ENCODE peak calls at places on chromosomes 4 and X, in six cellular contexts. U is GM23338, M is natural killer cell, V is mesothelial cell of epicardium, A is HL-60, I is endothelial cell. Q is an unnamed sample.
A peak's percentile ranks its signal among the peaks of the same experiment; 100 is the strongest.

GRCh38 chrX:119690921-119691716 is 1.8 kb downstream of the SEPTIN6 start:
- DNase-seq in U (peak; percentile 29), V (no peak), I (no peak), M (no peak), A (peak; percentile 24), Q (peak; percentile 67)

GRCh38 chr4:100694467-100694866 is 176.6 kb upstream of the EMCN start:
- DNase-seq in I (no peak), M (no peak), U (no peak), V (no peak), A (no peak), Q (no peak)

GRCh38 chrX:115595049-115595448 is 34.1 kb downstream of the PLS3 start:
- DNase-seq in U (no peak), I (no peak), V (no peak), A (no peak), M (no peak), Q (peak; percentile 48)

GRCh38 chr4:180099962-180100361 is 2143.2 kb upstream of the TENM3 start:
- DNase-seq in U (no peak), I (no peak), A (peak; percentile 72), V (no peak), M (no peak), Q (no peak)

GRCh38 chrX:31154941-31155340 is 83.1 kb upstream of the FTHL17 start:
- DNase-seq in V (no peak), I (no peak), A (no peak), U (no peak), M (no peak), Q (no peak)

GRCh38 chrX:111365770-111366325 is 46.1 kb downstream of the DCX start:
- DNase-seq in V (no peak), M (no peak), I (no peak), U (no peak), A (no peak), Q (no peak)

GRCh38 chrX:53421772-53422090 is 723 bp downstream of the SMC1A start:
- DNase-seq in U (no peak), V (no peak), M (no peak), A (no peak), I (no peak), Q (no peak)

GRCh38 chrX:54180403-54180802 is 2.7 kb downstream of the FAM120C start:
- DNase-seq in M (no peak), V (no peak), I (no peak), A (no peak), U (no peak), Q (peak; percentile 35)

GRCh38 chr4:82017680-82018079 is 356.1 kb downstream of the HNRNPD start:
- DNase-seq in U (peak; percentile 72), A (no peak), M (no peak), V (no peak), I (peak; percentile 21), Q (peak; percentile 49)

GRCh38 chr4:24849662-24850280 is 54.4 kb downstream of the SOD3 start:
- DNase-seq in A (no peak), I (no peak), M (no peak), U (no peak), V (no peak), Q (no peak)

GRCh38 chrX:11470231-11470630 is 177.0 kb downstream of the AMELX start:
- DNase-seq in M (no peak), I (no peak), A (no peak), V (no peak), U (no peak), Q (peak; percentile 80)

GRCh38 chr4:124177647-124178425 is 534.7 kb downstream of the ANKRD50 start:
- DNase-seq in I (no peak), M (no peak), A (no peak), U (no peak), V (no peak), Q (peak; percentile 89)

GRCh38 chr4:4762909-4763814 is 96.3 kb upstream of the MSX1 start:
- DNase-seq in I (peak; percentile 11), M (no peak), A (no peak), V (peak; percentile 60), U (peak; percentile 59), Q (peak; percentile 59)

GRCh38 chrX:41616935-41617334 is 71.8 kb upstream of the GPR34 start:
- DNase-seq in V (no peak), U (peak; percentile 25), A (no peak), M (no peak), I (no peak), Q (no peak)

GRCh38 chr4:140094701-140095420 is 59.1 kb downstream of the MAML3 start:
- DNase-seq in M (peak; percentile 27), U (peak; percentile 57), V (no peak), A (peak; percentile 82), I (peak; percentile 50), Q (no peak)

GRCh38 chr4:4426511-4427477 is 39.9 kb downstream of the NSG1 start:
- DNase-seq in U (peak; percentile 85), V (no peak), I (peak; percentile 35), A (no peak), M (no peak), Q (no peak)

GRCh38 chr4:10808591-10808990 is 124.0 kb upstream of the CLNK start:
- DNase-seq in V (no peak), A (no peak), M (no peak), U (no peak), I (no peak), Q (peak; percentile 73)

GRCh38 chrX:19888419-19888879 is 1.0 kb upstream of the SH3KBP1 start:
- DNase-seq in U (peak; percentile 75), M (no peak), A (no peak), I (peak; percentile 29), V (no peak), Q (peak; percentile 82)

GRCh38 chrX:5681159-5681558 is 547.5 kb downstream of the NLGN4X start:
- DNase-seq in V (no peak), I (no peak), U (peak; percentile 53), M (no peak), A (no peak), Q (no peak)

GRCh38 chr4:151142758-151143157 is 43.3 kb downstream of the RPS3A start:
- DNase-seq in U (no peak), V (no peak), I (no peak), M (no peak), A (no peak), Q (no peak)

GRCh38 chr4:77613267-77613666 is 7.6 kb downstream of the CXCL13 start:
- DNase-seq in I (no peak), M (no peak), V (no peak), U (no peak), A (no peak), Q (peak; percentile 17)

GRCh38 chr4:4860803-4861591 is 1.5 kb downstream of the MSX1 start:
- DNase-seq in U (peak; percentile 68), M (no peak), V (no peak), I (peak; percentile 76), A (no peak), Q (peak; percentile 31)

GRCh38 chrX:136555694-136556093 is 23.7 kb downstream of the VGLL1 start:
- DNase-seq in M (no peak), U (no peak), V (no peak), A (no peak), I (no peak), Q (no peak)
- TF ChIP-seq CTCF in M (no peak), U (no peak), V (no peak), A (no peak), I (no peak), Q (no peak)

GRCh38 chrX:21933077-21933476 is 7.4 kb upstream of the SMS start:
- DNase-seq in V (no peak), U (peak; percentile 33), I (no peak), M (no peak), A (no peak), Q (no peak)
- TF ChIP-seq CTCF in V (no peak), U (peak; percentile 45), I (no peak), M (no peak), A (no peak), Q (no peak)

GRCh38 chr4:187602339-187603092 is 393.1 kb upstream of the ZFP42 start:
- DNase-seq in A (no peak), I (no peak), V (no peak), M (no peak), U (no peak), Q (peak; percentile 60)

GRCh38 chr4:187604984-187605383 is 390.6 kb upstream of the ZFP42 start:
- DNase-seq in A (no peak), V (no peak), U (peak; percentile 9), I (no peak), M (no peak), Q (no peak)

GRCh38 chr4:187608001-187608421 is 387.6 kb upstream of the ZFP42 start:
- DNase-seq in I (no peak), A (no peak), V (no peak), U (no peak), M (no peak), Q (peak; percentile 25)

GRCh38 chr4:187603093-187603395 is 392.5 kb upstream of the ZFP42 start:
- DNase-seq in M (no peak), V (no peak), A (no peak), U (no peak), I (no peak), Q (peak; percentile 55)

DNA sequence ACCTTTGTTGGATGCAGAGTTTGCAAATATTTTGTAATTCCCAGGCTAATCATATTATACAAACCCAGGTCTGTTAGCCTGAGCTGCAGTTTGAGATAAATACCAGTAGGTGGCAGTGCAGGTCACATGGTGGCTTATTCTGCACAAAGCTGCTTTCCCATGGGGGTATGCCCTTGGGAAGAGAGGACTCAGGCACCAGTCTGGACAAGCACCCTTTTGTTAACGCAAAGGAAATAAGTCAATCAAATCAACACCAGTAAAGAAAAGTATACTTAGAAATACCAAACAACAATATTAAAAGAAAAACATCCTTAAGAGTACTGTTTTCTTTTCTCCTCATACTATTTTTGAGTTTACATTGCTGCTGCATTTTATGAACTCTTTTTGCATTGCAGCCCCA is 389.0 kb upstream of the ZFP42 start:
- DNase-seq in I (peak; percentile 48), U (peak; percentile 77), V (no peak), M (no peak), A (peak; percentile 17), Q (peak; percentile 69)
- TF ChIP-seq CTCF in I (peak; percentile 91), U (peak; percentile 97), V (peak; percentile 86), M (peak; percentile 24), A (peak; percentile 81), Q (peak; percentile 84)

GRCh38 chr4:17092990-17093880 is 194.8 kb upstream of the LDB2 start:
- DNase-seq in M (no peak), I (no peak), A (no peak), V (no peak), U (no peak), Q (no peak)
- TF ChIP-seq CTCF in M (no peak), I (no peak), A (no peak), V (no peak), U (no peak), Q (no peak)

GRCh38 chrX:73850124-73851013 is 287.4 kb downstream of the CHIC1 start:
- DNase-seq in I (peak; percentile 7), A (no peak), M (no peak), U (peak; percentile 36), V (no peak), Q (peak; percentile 42)
- TF ChIP-seq CTCF in I (no peak), A (no peak), M (no peak), U (peak; percentile 26), V (no peak), Q (peak; percentile 31)

GRCh38 chr4:99067617-99068016 is 21.0 kb downstream of the ADH5 start:
- DNase-seq in U (no peak), V (no peak), I (no peak), M (no peak), A (no peak), Q (no peak)
- TF ChIP-seq CTCF in U (no peak), V (no peak), I (no peak), M (no peak), A (no peak), Q (no peak)

GRCh38 chrX:124862304-124862703 is 457.4 kb upstream of the TEX13C start:
- DNase-seq in I (no peak), M (no peak), U (no peak), A (no peak), V (no peak), Q (no peak)
- TF ChIP-seq CTCF in I (no peak), M (no peak), U (no peak), A (no peak), V (no peak), Q (no peak)

GRCh38 chr4:142719854-142720541 is 126.1 kb downstream of the INPP4B start:
- DNase-seq in U (peak; percentile 45), M (no peak), V (no peak), I (no peak), A (no peak), Q (peak; percentile 50)
- TF ChIP-seq CTCF in U (peak; percentile 58), M (no peak), V (no peak), I (peak; percentile 27), A (no peak), Q (peak; percentile 60)